ENCODE peak calls at places on chromosomes 16 and 17, in five cellular contexts. C is transverse colon, I is right lobe of liver, P is tibial nerve, R is prostate gland. N is an unnamed sample.

GRCh38 chr16:26772503-26772902 is 294.2 kb upstream of the C16orf82 start:
- DNase-seq in P (no peak), C (no peak), R (no peak), I (no peak), N (no peak)

GRCh38 chr17:732788-733720 is 658 bp downstream of the TLCD3A start:
- DNase-seq in I (peak), P (no peak), C (peak), R (peak), N (peak)

GRCh38 chr16:48125888-48126287 is 29.9 kb downstream of the ABCC12 start:
- DNase-seq in P (no peak), I (no peak), C (no peak), R (no peak), N (no peak)

GRCh38 chr16:89318871-89319627 is 101.5 kb downstream of the ZNF778 start:
- DNase-seq in C (no peak), I (no peak), P (no peak), R (no peak), N (no peak)

GRCh38 chr16:379183-379960 is 2.4 kb downstream of the PGAP6 start:
- DNase-seq in P (no peak), C (peak), I (no peak), R (peak), N (peak)

GRCh38 chr16:85355515-85355837 is 243.2 kb upstream of the CIBAR2 start:
- DNase-seq in P (no peak), C (no peak), R (no peak), I (no peak), N (no peak)

GRCh38 chr16:2966043-2966802 is 2.1 kb downstream of the KREMEN2 start:
- DNase-seq in P (no peak), R (no peak), I (no peak), C (peak), N (no peak)

GRCh38 chr17:12730931-12731521 is 58.3 kb upstream of the ARHGAP44 start:
- DNase-seq in I (no peak), P (peak), R (peak), C (peak), N (no peak)

GRCh38 chr16:65809627-65810026 is 556.9 kb upstream of the CDH5 start:
- DNase-seq in C (no peak), P (no peak), I (no peak), R (peak), N (no peak)

GRCh38 chr17:4600563-4600962 is 16.2 kb downstream of the SMTNL2 start:
- DNase-seq in R (no peak), C (no peak), P (no peak), I (no peak), N (peak)

GRCh38 chr17:36755586-36755985 is 154.2 kb downstream of the MRM1 start:
- DNase-seq in R (peak), C (peak), P (no peak), I (no peak), N (no peak)

GRCh38 chr17:62855136-62855535 is 47.0 kb upstream of the MARCHF10 start:
- DNase-seq in I (no peak), C (no peak), R (no peak), P (no peak), N (no peak)

GRCh38 chr17:58304735-58305486 is 23.7 kb downstream of the TSPOAP1 start:
- DNase-seq in I (no peak), R (no peak), P (no peak), C (no peak), N (no peak)

GRCh38 chr16:72786606-72787005 is 261.3 kb downstream of the ZFHX3 start:
- DNase-seq in R (no peak), I (no peak), C (no peak), P (no peak), N (no peak)

GRCh38 chr16:72787130-72787518 is 260.8 kb downstream of the ZFHX3 start:
- DNase-seq in P (no peak), C (no peak), I (no peak), R (no peak), N (no peak)

GRCh38 chr16:72787519-72788268 is 260.2 kb downstream of the ZFHX3 start:
- DNase-seq in C (peak), I (peak), R (peak), P (peak), N (peak)

GRCh38 chr16:72783716-72784320 is 264.1 kb downstream of the ZFHX3 start:
- DNase-seq in I (no peak), C (no peak), R (no peak), P (no peak), N (no peak)

DNA sequence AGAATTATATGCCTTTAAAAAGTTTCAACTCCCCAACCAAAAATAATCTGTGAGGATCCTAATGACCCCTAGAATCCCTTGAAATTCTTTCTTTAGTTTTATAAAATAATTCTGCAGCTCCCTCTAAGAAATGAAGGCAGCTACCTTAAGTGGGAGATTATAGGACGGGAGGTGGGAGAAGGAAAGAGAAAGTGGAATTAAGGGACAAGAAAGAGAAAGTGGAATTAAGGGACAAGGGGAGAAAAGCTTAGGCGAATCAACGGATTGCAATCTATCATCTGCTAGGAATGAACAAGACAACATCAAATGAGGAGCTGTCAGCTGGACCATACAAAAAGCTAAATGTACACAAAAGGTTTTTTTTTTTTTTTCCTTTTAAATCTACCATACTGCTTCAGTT is 262.0 kb downstream of the ZFHX3 start:
- DNase-seq in P (no peak), R (no peak), C (no peak), I (no peak), N (no peak)
- H3K4me3 ChIP-seq in P (no peak), R (no peak), C (no peak), I (no peak), N (no peak)

GRCh38 chr17:31532161-31532515 is 140.7 kb downstream of the RAB11FIP4 start:
- DNase-seq in I (no peak), P (no peak), C (no peak), R (no peak), N (no peak)

GRCh38 chr17:31535581-31535981 is 144.1 kb downstream of the RAB11FIP4 start:
- DNase-seq in I (no peak), C (peak), R (no peak), P (no peak), N (no peak)

GRCh38 chr17:31534223-31534888 is 142.9 kb downstream of the RAB11FIP4 start:
- DNase-seq in R (no peak), I (no peak), C (no peak), P (no peak), N (peak)

GRCh38 chr17:31532526-31532925 is 141.1 kb downstream of the RAB11FIP4 start:
- DNase-seq in P (no peak), R (no peak), C (no peak), I (no peak), N (no peak)

DNA sequence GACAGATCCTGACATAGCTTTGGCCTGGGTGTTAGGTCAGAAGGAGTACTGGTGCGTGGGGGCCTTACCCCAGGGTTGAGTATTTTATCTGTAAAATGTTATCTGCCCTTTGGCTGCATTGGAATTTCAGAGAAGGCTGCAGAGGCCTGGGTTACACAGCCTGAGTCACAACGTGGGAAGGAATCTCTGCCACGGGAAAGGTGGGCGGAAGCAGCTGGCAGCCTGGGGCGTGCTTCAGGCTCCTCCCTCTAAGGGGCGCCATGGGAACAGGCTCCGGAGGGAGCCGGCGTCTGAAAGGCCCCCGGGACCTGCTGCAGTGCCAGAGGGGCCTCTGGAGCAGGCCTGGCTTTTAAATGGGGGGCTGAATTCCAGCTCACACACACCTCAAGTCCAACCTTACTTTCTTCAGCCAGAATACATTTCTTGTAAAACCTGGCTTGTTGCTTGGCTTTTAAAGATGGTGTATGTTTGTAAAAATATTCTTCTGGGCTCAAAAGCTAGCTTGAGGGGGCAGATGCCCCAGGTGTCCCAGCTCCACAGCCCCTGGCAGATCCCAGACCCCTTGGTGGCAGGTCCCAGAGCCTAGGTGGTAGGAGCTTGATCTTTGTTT is 142.2 kb downstream of the RAB11FIP4 start:
- DNase-seq in R (no peak), I (no peak), P (no peak), C (no peak), N (no peak)
- TF ChIP-seq CTCF in R (peak), I (peak), P (no peak), C (no peak), N (no peak)

GRCh38 chr17:80970044-80970761 is 21.4 kb upstream of the CHMP6 start:
- DNase-seq in I (peak), P (no peak), C (peak), R (peak), N (peak)
- TF ChIP-seq POLR2A in I (no peak), P (no peak), C (no peak), R (no peak), N (no peak)

GRCh38 chr17:17377071-17377487 is 73.9 kb downstream of the NT5M start:
- DNase-seq in R (peak), P (no peak), C (no peak), I (no peak), N (no peak)

GRCh38 chr17:17375826-17376225 is 72.7 kb downstream of the NT5M start:
- DNase-seq in P (no peak), I (no peak), C (no peak), R (no peak), N (no peak)

GRCh38 chr17:17379197-17379991 is 76.2 kb downstream of the NT5M start:
- DNase-seq in P (no peak), I (no peak), R (no peak), C (no peak), N (no peak)

GRCh38 chr17:17377568-17377967 is 74.4 kb downstream of the NT5M start:
- DNase-seq in R (peak), P (no peak), I (no peak), C (no peak), N (no peak)

DNA sequence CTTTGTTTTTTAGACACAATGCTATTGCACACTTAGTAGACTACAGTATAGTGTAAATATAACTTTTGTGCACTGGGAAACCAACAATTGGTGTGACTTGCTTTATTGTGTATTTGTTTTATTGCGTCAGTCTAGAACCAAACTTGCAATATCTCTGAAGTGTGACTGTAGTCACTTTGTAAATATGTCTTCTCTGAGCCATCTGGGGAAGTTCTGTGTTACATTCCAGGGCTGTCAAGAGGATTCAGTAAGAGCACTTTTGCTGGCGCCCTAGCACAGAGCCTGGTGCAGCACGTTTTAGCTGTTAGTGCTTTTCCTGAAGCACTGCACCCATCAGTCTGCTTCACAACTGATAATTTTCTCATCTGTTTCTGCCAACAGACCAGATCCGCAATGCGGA is 73.2 kb downstream of the NT5M start:
- DNase-seq in R (no peak), C (no peak), P (no peak), I (no peak), N (no peak)
- H3K4me3 ChIP-seq in R (no peak), C (no peak), P (no peak), I (no peak), N (no peak)

N was measured in ovary.